ENCODE peak calls at places on chromosomes 7 and 10, in eight cellular contexts. K, O, W, R, B, X, J and N are unnamed samples.

GRCh38 chr7:25845341-25845923 is 306.6 kb upstream of the NFE2L3 start:
- DNase-seq in O (no peak), W (no peak), R (no peak), B (no peak), X (no peak), J (no peak), K (no peak), N (no peak)

GRCh38 chr10:114044251-114045070 is 795 bp downstream of the ADRB1 start:
- DNase-seq in O (no peak), X (no peak), K (peak), B (no peak), R (no peak), J (peak), W (no peak), N (no peak)

GRCh38 chr10:23171232-23171876 is 20.8 kb upstream of the PTF1A start:
- DNase-seq in O (no peak), X (peak), W (peak), J (peak), K (peak), B (peak), R (no peak), N (no peak)

GRCh38 chr7:91945476-91945875 is 4.8 kb downstream of the AKAP9 start:
- DNase-seq in J (peak), K (peak), R (no peak), O (peak), X (no peak), W (peak), B (peak), N (no peak)

GRCh38 chr10:72563327-72563932 is 62.4 kb downstream of the MICU1 start:
- DNase-seq in B (peak), R (no peak), J (no peak), K (no peak), W (no peak), X (no peak), O (no peak), N (no peak)

GRCh38 chr10:50788951-50789904 is 49.5 kb downstream of the ASAH2B start:
- DNase-seq in R (no peak), X (no peak), K (peak), W (peak), B (peak), J (peak), O (peak), N (no peak)

GRCh38 chr7:118689403-118689802 is 464.9 kb downstream of the ANKRD7 start:
- DNase-seq in O (no peak), K (no peak), R (no peak), B (no peak), X (peak), J (no peak), W (no peak), N (no peak)

GRCh38 chr10:74662635-74663034 is 163.8 kb upstream of the KAT6B start:
- DNase-seq in O (no peak), K (no peak), J (no peak), B (no peak), R (no peak), W (no peak), X (no peak), N (no peak)